ENCODE peak calls at places on chromosome 20, in eight cellular contexts. T, P, Y, N, F, O, X and E are unnamed samples.

GRCh38 chr20:56422131-56422823 is 10.2 kb downstream of the CASS4 start:
- DNase-seq in T (no peak), P (no peak), Y (peak), N (peak), F (no peak), O (no peak), X (no peak), E (peak)

GRCh38 chr20:20972490-20972889 is 133.7 kb downstream of the LINC00237 start:
- DNase-seq in T (no peak), P (no peak), Y (no peak), N (no peak), F (no peak), O (no peak), X (no peak), E (no peak)

GRCh38 chr20:38305541-38305940 is 1.6 kb downstream of the BPI start:
- DNase-seq in T (no peak), P (no peak), Y (no peak), N (no peak), F (no peak), O (no peak), X (no peak), E (no peak)

GRCh38 chr20:56987992-56988391 is 278.4 kb downstream of the BMP7 start:
- DNase-seq in T (no peak), P (no peak), Y (peak), N (no peak), F (no peak), O (no peak), X (peak), E (peak)

GRCh38 chr20:53829086-53829703 is 235.6 kb upstream of the ZNF217 start:
- DNase-seq in T (no peak), P (no peak), Y (peak), N (no peak), F (no peak), O (no peak), X (no peak), E (no peak)

GRCh38 chr20:48679603-48680002 is 148.2 kb downstream of the PREX1 start:
- DNase-seq in T (no peak), P (no peak), Y (no peak), N (no peak), F (no peak), O (peak), X (peak), E (no peak)

GRCh38 chr20:20009784-20010253 is 7.3 kb upstream of the NAA20 start:
- DNase-seq in T (no peak), P (no peak), Y (no peak), N (peak), F (no peak), O (peak), X (no peak), E (no peak)

GRCh38 chr20:53978497-53978896 is 91.9 kb downstream of the BCAS1 start:
- DNase-seq in T (no peak), P (no peak), Y (no peak), N (no peak), F (no peak), O (no peak), X (no peak), E (no peak)

GRCh38 chr20:11754451-11754850 is 163.2 kb upstream of the BTBD3 start:
- DNase-seq in T (no peak), P (no peak), Y (peak), N (no peak), F (no peak), O (no peak), X (no peak), E (no peak)

GRCh38 chr20:60332523-60332922 is 374.3 kb downstream of the CDH26 start:
- DNase-seq in T (no peak), P (no peak), Y (no peak), N (no peak), F (no peak), O (no peak), X (no peak), E (no peak)

GRCh38 chr20:60970601-60971000 is 281.5 kb upstream of the CDH4 start:
- DNase-seq in T (no peak), P (no peak), Y (no peak), N (no peak), F (no peak), O (no peak), X (no peak), E (no peak)

GRCh38 chr20:58790440-58790839 is 60.3 kb downstream of the GNAS-AS1 start:
- DNase-seq in T (no peak), P (no peak), Y (peak), N (no peak), F (no peak), O (no peak), X (peak), E (no peak)

GRCh38 chr20:4449977-4450715 is 271.6 kb upstream of the PRND start:
- DNase-seq in T (no peak), P (no peak), Y (peak), N (no peak), F (no peak), O (no peak), X (no peak), E (peak)

GRCh38 chr20:18224968-18225568 is 63.3 kb upstream of the ZNF133 start:
- DNase-seq in T (no peak), P (no peak), Y (peak), N (peak), F (no peak), O (no peak), X (peak), E (peak)

GRCh38 chr20:23868321-23868720 is 11.2 kb downstream of the CST5 start:
- DNase-seq in T (no peak), P (no peak), Y (no peak), N (no peak), F (no peak), O (no peak), X (no peak), E (no peak)

GRCh38 chr20:1456300-1456699 is 10.3 kb downstream of the NSFL1C start:
- DNase-seq in T (no peak), P (no peak), Y (no peak), N (no peak), F (no peak), O (no peak), X (no peak), E (no peak)

GRCh38 chr20:16491277-16491912 is 81.9 kb downstream of the KIF16B start:
- DNase-seq in T (no peak), P (no peak), Y (peak), N (peak), F (no peak), O (no peak), X (no peak), E (peak)

GRCh38 chr20:5041433-5041832 is 40.1 kb upstream of the SLC23A2 start:
- DNase-seq in T (no peak), P (no peak), Y (no peak), N (no peak), F (no peak), O (no peak), X (peak), E (no peak)

GRCh38 chr20:10119336-10119735 is 84.5 kb downstream of the ANKEF1 start:
- DNase-seq in T (no peak), P (no peak), Y (no peak), N (no peak), F (no peak), O (no peak), X (no peak), E (no peak)

GRCh38 chr20:23298926-23299672 is 51.5 kb upstream of the NXT1 start:
- DNase-seq in T (no peak), P (no peak), Y (no peak), N (no peak), F (no peak), O (no peak), X (no peak), E (peak)